ENCODE peak calls at places on chromosomes 4 and X, in four cellular contexts. One of them, this sample, is unnamed.

GRCh38 chr4:5808081-5808741 is 84.7 kb downstream of the CRMP1 start:
- DNase-seq in stimulated activated CD8-positive, alpha-beta memory T cell treated with anti-CD3 and anti-CD28 coated beads, Interleukin-4, amount 100 ng/mL, for 4 hours: no peak
- DNase-seq in progenitor cell of endocrine pancreas: no peak
- DNase-seq in AG20443: no peak
- DNase-seq in this sample: no peak

GRCh38 chr4:126513596-126513995 is 1119.2 kb upstream of the INTU start:
- DNase-seq in stimulated activated CD8-positive, alpha-beta memory T cell treated with anti-CD3 and anti-CD28 coated beads, Interleukin-4, amount 100 ng/mL, for 4 hours: no peak
- DNase-seq in progenitor cell of endocrine pancreas: no peak
- DNase-seq in AG20443: no peak
- DNase-seq in this sample: no peak

GRCh38 chr4:26267087-26267486 is 53.7 kb upstream of the RBPJ start:
- DNase-seq in stimulated activated CD8-positive, alpha-beta memory T cell treated with anti-CD3 and anti-CD28 coated beads, Interleukin-4, amount 100 ng/mL, for 4 hours: no peak
- DNase-seq in progenitor cell of endocrine pancreas: no peak
- DNase-seq in AG20443: peak; percentile 89
- DNase-seq in this sample: no peak

GRCh38 chr4:4512282-4512681 is 29.6 kb downstream of the STX18 start:
- DNase-seq in stimulated activated CD8-positive, alpha-beta memory T cell treated with anti-CD3 and anti-CD28 coated beads, Interleukin-4, amount 100 ng/mL, for 4 hours: no peak
- DNase-seq in progenitor cell of endocrine pancreas: no peak
- DNase-seq in AG20443: no peak
- DNase-seq in this sample: no peak

GRCh38 chr4:1246111-1246881 is 2.6 kb downstream of the CTBP1 start:
- DNase-seq in stimulated activated CD8-positive, alpha-beta memory T cell treated with anti-CD3 and anti-CD28 coated beads, Interleukin-4, amount 100 ng/mL, for 4 hours: no peak
- DNase-seq in progenitor cell of endocrine pancreas: peak; percentile 8
- DNase-seq in AG20443: peak; percentile 11
- DNase-seq in this sample: no peak

GRCh38 chr4:134139188-134139587 is 62.4 kb downstream of the PABPC4L start:
- DNase-seq in stimulated activated CD8-positive, alpha-beta memory T cell treated with anti-CD3 and anti-CD28 coated beads, Interleukin-4, amount 100 ng/mL, for 4 hours: no peak
- DNase-seq in progenitor cell of endocrine pancreas: no peak
- DNase-seq in AG20443: no peak
- DNase-seq in this sample: no peak

GRCh38 chr4:14018191-14018853 is 390.8 kb upstream of the BOD1L1 start:
- DNase-seq in stimulated activated CD8-positive, alpha-beta memory T cell treated with anti-CD3 and anti-CD28 coated beads, Interleukin-4, amount 100 ng/mL, for 4 hours: no peak
- DNase-seq in progenitor cell of endocrine pancreas: no peak
- DNase-seq in AG20443: no peak
- DNase-seq in this sample: no peak

GRCh38 chrX:120309873-120310730 is 1.2 kb downstream of the TMEM255A start:
- DNase-seq in stimulated activated CD8-positive, alpha-beta memory T cell treated with anti-CD3 and anti-CD28 coated beads, Interleukin-4, amount 100 ng/mL, for 4 hours: no peak
- DNase-seq in progenitor cell of endocrine pancreas: no peak
- DNase-seq in AG20443: peak; percentile 21
- DNase-seq in this sample: no peak

GRCh38 chr4:77433102-77433733 is 172.4 kb upstream of the CXCL13 start:
- DNase-seq in stimulated activated CD8-positive, alpha-beta memory T cell treated with anti-CD3 and anti-CD28 coated beads, Interleukin-4, amount 100 ng/mL, for 4 hours: no peak
- DNase-seq in progenitor cell of endocrine pancreas: no peak
- DNase-seq in AG20443: peak; percentile 47
- DNase-seq in this sample: peak; percentile 10

GRCh38 chr4:119106036-119107000 is 29.3 kb upstream of the MYOZ2 start:
- DNase-seq in stimulated activated CD8-positive, alpha-beta memory T cell treated with anti-CD3 and anti-CD28 coated beads, Interleukin-4, amount 100 ng/mL, for 4 hours: no peak
- DNase-seq in progenitor cell of endocrine pancreas: no peak
- DNase-seq in AG20443: peak; percentile 41
- DNase-seq in this sample: no peak

GRCh38 chr4:7160439-7160838 is 31.9 kb upstream of the SORCS2 start:
- DNase-seq in stimulated activated CD8-positive, alpha-beta memory T cell treated with anti-CD3 and anti-CD28 coated beads, Interleukin-4, amount 100 ng/mL, for 4 hours: no peak
- DNase-seq in progenitor cell of endocrine pancreas: no peak
- DNase-seq in AG20443: no peak
- DNase-seq in this sample: no peak

GRCh38 chr4:146432065-146432464 is 89.7 kb downstream of the SLC10A7 start:
- DNase-seq in stimulated activated CD8-positive, alpha-beta memory T cell treated with anti-CD3 and anti-CD28 coated beads, Interleukin-4, amount 100 ng/mL, for 4 hours: no peak
- DNase-seq in progenitor cell of endocrine pancreas: no peak
- DNase-seq in AG20443: no peak
- DNase-seq in this sample: no peak

GRCh38 chrX:24398766-24399165 is 38.3 kb downstream of the SUPT20HL1 start:
- DNase-seq in stimulated activated CD8-positive, alpha-beta memory T cell treated with anti-CD3 and anti-CD28 coated beads, Interleukin-4, amount 100 ng/mL, for 4 hours: no peak
- DNase-seq in progenitor cell of endocrine pancreas: no peak
- DNase-seq in AG20443: no peak
- DNase-seq in this sample: no peak

GRCh38 chr4:23857353-23857752 is 32.5 kb downstream of the PPARGC1A start:
- DNase-seq in stimulated activated CD8-positive, alpha-beta memory T cell treated with anti-CD3 and anti-CD28 coated beads, Interleukin-4, amount 100 ng/mL, for 4 hours: no peak
- DNase-seq in progenitor cell of endocrine pancreas: no peak
- DNase-seq in AG20443: no peak
- DNase-seq in this sample: no peak

GRCh38 chrX:119655125-119655524 is 37.8 kb downstream of the SEPTIN6 start:
- DNase-seq in stimulated activated CD8-positive, alpha-beta memory T cell treated with anti-CD3 and anti-CD28 coated beads, Interleukin-4, amount 100 ng/mL, for 4 hours: peak; percentile 38
- DNase-seq in progenitor cell of endocrine pancreas: no peak
- DNase-seq in AG20443: peak; percentile 73
- DNase-seq in this sample: no peak

GRCh38 chrX:56233682-56234081 is 1.5 kb downstream of the KLF8 start:
- DNase-seq in stimulated activated CD8-positive, alpha-beta memory T cell treated with anti-CD3 and anti-CD28 coated beads, Interleukin-4, amount 100 ng/mL, for 4 hours: no peak
- DNase-seq in progenitor cell of endocrine pancreas: no peak
- DNase-seq in AG20443: peak; percentile 60
- DNase-seq in this sample: no peak

GRCh38 chr4:53205970-53206369 is 159.9 kb downstream of the SCFD2 start:
- DNase-seq in stimulated activated CD8-positive, alpha-beta memory T cell treated with anti-CD3 and anti-CD28 coated beads, Interleukin-4, amount 100 ng/mL, for 4 hours: no peak
- DNase-seq in progenitor cell of endocrine pancreas: no peak
- DNase-seq in AG20443: no peak
- DNase-seq in this sample: no peak

GRCh38 chr4:163331629-163332360 is 601 bp downstream of the NPY1R start:
- DNase-seq in stimulated activated CD8-positive, alpha-beta memory T cell treated with anti-CD3 and anti-CD28 coated beads, Interleukin-4, amount 100 ng/mL, for 4 hours: no peak
- DNase-seq in progenitor cell of endocrine pancreas: peak; percentile 38
- DNase-seq in AG20443: peak; percentile 49
- DNase-seq in this sample: no peak

GRCh38 chr4:38114435-38114834 is 154.2 kb downstream of the PTTG2 start:
- DNase-seq in stimulated activated CD8-positive, alpha-beta memory T cell treated with anti-CD3 and anti-CD28 coated beads, Interleukin-4, amount 100 ng/mL, for 4 hours: no peak
- DNase-seq in progenitor cell of endocrine pancreas: no peak
- DNase-seq in AG20443: peak; percentile 48
- DNase-seq in this sample: no peak

GRCh38 chr4:140254656-140255299 is 100.8 kb upstream of the MAML3 start:
- DNase-seq in stimulated activated CD8-positive, alpha-beta memory T cell treated with anti-CD3 and anti-CD28 coated beads, Interleukin-4, amount 100 ng/mL, for 4 hours: no peak
- DNase-seq in progenitor cell of endocrine pancreas: no peak
- DNase-seq in AG20443: no peak
- DNase-seq in this sample: no peak

GRCh38 chrX:131792356-131792749 is 230.7 kb upstream of the STK26 start:
- DNase-seq in stimulated activated CD8-positive, alpha-beta memory T cell treated with anti-CD3 and anti-CD28 coated beads, Interleukin-4, amount 100 ng/mL, for 4 hours: peak; percentile 74
- DNase-seq in progenitor cell of endocrine pancreas: no peak
- DNase-seq in AG20443: peak; percentile 11
- DNase-seq in this sample: peak; percentile 82

GRCh38 chrX:88605222-88605583 is 141.8 kb upstream of the CPXCR1 start:
- DNase-seq in stimulated activated CD8-positive, alpha-beta memory T cell treated with anti-CD3 and anti-CD28 coated beads, Interleukin-4, amount 100 ng/mL, for 4 hours: no peak
- DNase-seq in progenitor cell of endocrine pancreas: no peak
- DNase-seq in AG20443: no peak
- DNase-seq in this sample: no peak

GRCh38 chr4:8260656-8261111 is 8.9 kb upstream of the HTRA3 start:
- DNase-seq in stimulated activated CD8-positive, alpha-beta memory T cell treated with anti-CD3 and anti-CD28 coated beads, Interleukin-4, amount 100 ng/mL, for 4 hours: no peak
- DNase-seq in progenitor cell of endocrine pancreas: no peak
- DNase-seq in AG20443: peak; percentile 82
- DNase-seq in this sample: no peak

GRCh38 chr4:40333921-40334352 is 1.2 kb upstream of the CHRNA9 start:
- DNase-seq in stimulated activated CD8-positive, alpha-beta memory T cell treated with anti-CD3 and anti-CD28 coated beads, Interleukin-4, amount 100 ng/mL, for 4 hours: no peak
- DNase-seq in progenitor cell of endocrine pancreas: no peak
- DNase-seq in AG20443: peak; percentile 89
- DNase-seq in this sample: no peak

GRCh38 chr4:26573389-26573794 is 10.5 kb upstream of the TBC1D19 start:
- DNase-seq in stimulated activated CD8-positive, alpha-beta memory T cell treated with anti-CD3 and anti-CD28 coated beads, Interleukin-4, amount 100 ng/mL, for 4 hours: no peak
- DNase-seq in progenitor cell of endocrine pancreas: no peak
- DNase-seq in AG20443: no peak
- DNase-seq in this sample: no peak

GRCh38 chr4:147328189-147328588 is 152.7 kb upstream of the EDNRA start:
- DNase-seq in stimulated activated CD8-positive, alpha-beta memory T cell treated with anti-CD3 and anti-CD28 coated beads, Interleukin-4, amount 100 ng/mL, for 4 hours: no peak
- DNase-seq in progenitor cell of endocrine pancreas: no peak
- DNase-seq in AG20443: no peak
- DNase-seq in this sample: no peak

GRCh38 chr4:74111990-74112389 is 13.0 kb upstream of the CXCL2 start:
- DNase-seq in stimulated activated CD8-positive, alpha-beta memory T cell treated with anti-CD3 and anti-CD28 coated beads, Interleukin-4, amount 100 ng/mL, for 4 hours: no peak
- DNase-seq in progenitor cell of endocrine pancreas: no peak
- DNase-seq in AG20443: no peak
- DNase-seq in this sample: no peak

GRCh38 chrX:38260231-38260630 is 39.6 kb upstream of the SRPX start:
- DNase-seq in stimulated activated CD8-positive, alpha-beta memory T cell treated with anti-CD3 and anti-CD28 coated beads, Interleukin-4, amount 100 ng/mL, for 4 hours: no peak
- DNase-seq in progenitor cell of endocrine pancreas: no peak
- DNase-seq in AG20443: peak; percentile 20
- DNase-seq in this sample: no peak

GRCh38 chr4:168908859-168909390 is 101.1 kb downstream of the CBR4 start:
- DNase-seq in stimulated activated CD8-positive, alpha-beta memory T cell treated with anti-CD3 and anti-CD28 coated beads, Interleukin-4, amount 100 ng/mL, for 4 hours: no peak
- DNase-seq in progenitor cell of endocrine pancreas: no peak
- DNase-seq in AG20443: no peak
- DNase-seq in this sample: no peak

GRCh38 chrX:638482-639131 is 8.0 kb downstream of the SHOX start:
- DNase-seq in stimulated activated CD8-positive, alpha-beta memory T cell treated with anti-CD3 and anti-CD28 coated beads, Interleukin-4, amount 100 ng/mL, for 4 hours: no peak
- DNase-seq in progenitor cell of endocrine pancreas: no peak
- DNase-seq in AG20443: no peak
- DNase-seq in this sample: no peak

This sample was measured in NCI-H1930.